ENCODE peak calls at places on chromosomes 13 and 19, in five cellular contexts. One of them, this sample, is unnamed.

GRCh38 chr19:6088677-6089063 is 21.6 kb downstream of the RFX2 start:
- DNase-seq in stimulated activated CD4-positive, alpha-beta T cell treated with anti-CD3 and anti-CD28 coated beads, Interleukin-1b, Interleukin-23, amount 100 ng/mL, for 24 hours: no peak
- DNase-seq in hippocampal formation: no peak
- DNase-seq in EH: peak; percentile 58
- DNase-seq in iPS-NIHi11: no peak
- DNase-seq in this sample: no peak

GRCh38 chr19:3409346-3410064 is 43.1 kb downstream of the NFIC start:
- DNase-seq in EH: no peak
- DNase-seq in hippocampal formation: no peak
- DNase-seq in iPS-NIHi11: no peak
- DNase-seq in stimulated activated CD4-positive, alpha-beta T cell treated with anti-CD3 and anti-CD28 coated beads, Interleukin-1b, Interleukin-23, amount 100 ng/mL, for 24 hours: no peak
- DNase-seq in this sample: no peak

GRCh38 chr13:20118268-20119140 is 42.3 kb downstream of the GJA3 start:
- DNase-seq in hippocampal formation: no peak
- DNase-seq in iPS-NIHi11: peak; percentile 63
- DNase-seq in stimulated activated CD4-positive, alpha-beta T cell treated with anti-CD3 and anti-CD28 coated beads, Interleukin-1b, Interleukin-23, amount 100 ng/mL, for 24 hours: no peak
- DNase-seq in EH: peak; percentile 65
- DNase-seq in this sample: peak; percentile 82

GRCh38 chr13:73040968-73041580 is 17.7 kb upstream of the KLF5 start:
- DNase-seq in hippocampal formation: no peak
- DNase-seq in iPS-NIHi11: no peak
- DNase-seq in EH: no peak
- DNase-seq in stimulated activated CD4-positive, alpha-beta T cell treated with anti-CD3 and anti-CD28 coated beads, Interleukin-1b, Interleukin-23, amount 100 ng/mL, for 24 hours: no peak
- DNase-seq in this sample: no peak

GRCh38 chr13:46749951-46750350 is 47.0 kb downstream of the ESD start:
- DNase-seq in EH: peak; percentile 73
- DNase-seq in stimulated activated CD4-positive, alpha-beta T cell treated with anti-CD3 and anti-CD28 coated beads, Interleukin-1b, Interleukin-23, amount 100 ng/mL, for 24 hours: no peak
- DNase-seq in hippocampal formation: no peak
- DNase-seq in iPS-NIHi11: no peak
- DNase-seq in this sample: no peak

GRCh38 chr19:7871280-7871529 is 3.0 kb downstream of the PRR36 start:
- DNase-seq in stimulated activated CD4-positive, alpha-beta T cell treated with anti-CD3 and anti-CD28 coated beads, Interleukin-1b, Interleukin-23, amount 100 ng/mL, for 24 hours: no peak
- DNase-seq in EH: no peak
- DNase-seq in hippocampal formation: no peak
- DNase-seq in iPS-NIHi11: no peak
- DNase-seq in this sample: no peak

GRCh38 chr19:49216076-49216475 is 58.5 kb downstream of the TRPM4 start:
- DNase-seq in stimulated activated CD4-positive, alpha-beta T cell treated with anti-CD3 and anti-CD28 coated beads, Interleukin-1b, Interleukin-23, amount 100 ng/mL, for 24 hours: no peak
- DNase-seq in hippocampal formation: no peak
- DNase-seq in EH: peak; percentile 45
- DNase-seq in iPS-NIHi11: no peak
- DNase-seq in this sample: no peak

GRCh38 chr19:33397536-33398360 is 24.2 kb downstream of the CEBPG start:
- DNase-seq in stimulated activated CD4-positive, alpha-beta T cell treated with anti-CD3 and anti-CD28 coated beads, Interleukin-1b, Interleukin-23, amount 100 ng/mL, for 24 hours: no peak
- DNase-seq in hippocampal formation: no peak
- DNase-seq in iPS-NIHi11: peak; percentile 65
- DNase-seq in EH: no peak
- DNase-seq in this sample: no peak

GRCh38 chr19:13984875-13985741 is 21.0 kb downstream of the RFX1 start:
- DNase-seq in EH: no peak
- DNase-seq in stimulated activated CD4-positive, alpha-beta T cell treated with anti-CD3 and anti-CD28 coated beads, Interleukin-1b, Interleukin-23, amount 100 ng/mL, for 24 hours: no peak
- DNase-seq in iPS-NIHi11: no peak
- DNase-seq in hippocampal formation: no peak
- DNase-seq in this sample: no peak

GRCh38 chr13:61247149-61247936 is 168.3 kb downstream of the PCDH20 start:
- DNase-seq in iPS-NIHi11: peak; percentile 17
- DNase-seq in hippocampal formation: no peak
- DNase-seq in stimulated activated CD4-positive, alpha-beta T cell treated with anti-CD3 and anti-CD28 coated beads, Interleukin-1b, Interleukin-23, amount 100 ng/mL, for 24 hours: no peak
- DNase-seq in EH: no peak
- DNase-seq in this sample: no peak

GRCh38 chr13:113954046-113954841 is 19.6 kb downstream of the C13orf46 start:
- DNase-seq in iPS-NIHi11: no peak
- DNase-seq in EH: no peak
- DNase-seq in stimulated activated CD4-positive, alpha-beta T cell treated with anti-CD3 and anti-CD28 coated beads, Interleukin-1b, Interleukin-23, amount 100 ng/mL, for 24 hours: no peak
- DNase-seq in hippocampal formation: no peak
- DNase-seq in this sample: no peak

GRCh38 chr19:52897149-52897935 is at the start of gene ZNF320:
- DNase-seq in iPS-NIHi11: peak; percentile 99
- DNase-seq in hippocampal formation: peak; percentile 90
- DNase-seq in stimulated activated CD4-positive, alpha-beta T cell treated with anti-CD3 and anti-CD28 coated beads, Interleukin-1b, Interleukin-23, amount 100 ng/mL, for 24 hours: peak; percentile 78
- DNase-seq in EH: peak; percentile 93
- DNase-seq in this sample: peak; percentile 85

GRCh38 chr19:50315773-50316448 is 13.3 kb downstream of the KCNC3 start:
- DNase-seq in hippocampal formation: peak; percentile 13
- DNase-seq in EH: peak; percentile 2
- DNase-seq in stimulated activated CD4-positive, alpha-beta T cell treated with anti-CD3 and anti-CD28 coated beads, Interleukin-1b, Interleukin-23, amount 100 ng/mL, for 24 hours: no peak
- DNase-seq in iPS-NIHi11: peak; percentile 41
- DNase-seq in this sample: no peak

GRCh38 chr19:54478677-54479266 is 5.7 kb upstream of the CDC42EP5 start:
- DNase-seq in iPS-NIHi11: peak; percentile 65
- DNase-seq in stimulated activated CD4-positive, alpha-beta T cell treated with anti-CD3 and anti-CD28 coated beads, Interleukin-1b, Interleukin-23, amount 100 ng/mL, for 24 hours: no peak
- DNase-seq in EH: peak; percentile 52
- DNase-seq in hippocampal formation: no peak
- DNase-seq in this sample: no peak

GRCh38 chr19:12983561-12984142 is 11.6 kb upstream of the NFIX start:
- DNase-seq in hippocampal formation: no peak
- DNase-seq in EH: peak; percentile 73
- DNase-seq in stimulated activated CD4-positive, alpha-beta T cell treated with anti-CD3 and anti-CD28 coated beads, Interleukin-1b, Interleukin-23, amount 100 ng/mL, for 24 hours: peak; percentile 70
- DNase-seq in iPS-NIHi11: peak; percentile 95
- DNase-seq in this sample: peak; percentile 95

GRCh38 chr19:7230826-7231225 is 63.4 kb downstream of the INSR start:
- DNase-seq in EH: no peak
- DNase-seq in iPS-NIHi11: no peak
- DNase-seq in stimulated activated CD4-positive, alpha-beta T cell treated with anti-CD3 and anti-CD28 coated beads, Interleukin-1b, Interleukin-23, amount 100 ng/mL, for 24 hours: no peak
- DNase-seq in hippocampal formation: no peak
- DNase-seq in this sample: no peak

GRCh38 chr19:54216869-54217268 is 5.9 kb downstream of the LILRB3 start:
- DNase-seq in stimulated activated CD4-positive, alpha-beta T cell treated with anti-CD3 and anti-CD28 coated beads, Interleukin-1b, Interleukin-23, amount 100 ng/mL, for 24 hours: no peak
- DNase-seq in EH: no peak
- DNase-seq in iPS-NIHi11: no peak
- DNase-seq in hippocampal formation: no peak
- DNase-seq in this sample: no peak

GRCh38 chr13:49066856-49067255 is 91.1 kb downstream of the FNDC3A start:
- DNase-seq in iPS-NIHi11: no peak
- DNase-seq in EH: no peak
- DNase-seq in hippocampal formation: no peak
- DNase-seq in stimulated activated CD4-positive, alpha-beta T cell treated with anti-CD3 and anti-CD28 coated beads, Interleukin-1b, Interleukin-23, amount 100 ng/mL, for 24 hours: no peak
- DNase-seq in this sample: no peak

GRCh38 chr13:50080158-50080855 is 65.1 kb downstream of the KCNRG start:
- DNase-seq in hippocampal formation: no peak
- DNase-seq in EH: peak; percentile 66
- DNase-seq in iPS-NIHi11: no peak
- DNase-seq in stimulated activated CD4-positive, alpha-beta T cell treated with anti-CD3 and anti-CD28 coated beads, Interleukin-1b, Interleukin-23, amount 100 ng/mL, for 24 hours: no peak
- DNase-seq in this sample: no peak

GRCh38 chr19:6731822-6732221 is 5.6 kb downstream of the GPR108 start:
- DNase-seq in hippocampal formation: no peak
- DNase-seq in EH: no peak
- DNase-seq in iPS-NIHi11: no peak
- DNase-seq in stimulated activated CD4-positive, alpha-beta T cell treated with anti-CD3 and anti-CD28 coated beads, Interleukin-1b, Interleukin-23, amount 100 ng/mL, for 24 hours: no peak
- DNase-seq in this sample: no peak

GRCh38 chr13:41568143-41568989 is 111.0 kb downstream of the RGCC start:
- DNase-seq in EH: no peak
- DNase-seq in iPS-NIHi11: no peak
- DNase-seq in hippocampal formation: peak; percentile 57
- DNase-seq in stimulated activated CD4-positive, alpha-beta T cell treated with anti-CD3 and anti-CD28 coated beads, Interleukin-1b, Interleukin-23, amount 100 ng/mL, for 24 hours: no peak
- DNase-seq in this sample: no peak

GRCh38 chr19:6216996-6217751 is 62.6 kb downstream of the MLLT1 start:
- DNase-seq in EH: no peak
- DNase-seq in stimulated activated CD4-positive, alpha-beta T cell treated with anti-CD3 and anti-CD28 coated beads, Interleukin-1b, Interleukin-23, amount 100 ng/mL, for 24 hours: no peak
- DNase-seq in iPS-NIHi11: peak; percentile 86
- DNase-seq in hippocampal formation: peak; percentile 27
- DNase-seq in this sample: peak; percentile 78

GRCh38 chr19:56405062-56405461 is 930 bp downstream of the ZNF583 start:
- DNase-seq in EH: no peak
- DNase-seq in stimulated activated CD4-positive, alpha-beta T cell treated with anti-CD3 and anti-CD28 coated beads, Interleukin-1b, Interleukin-23, amount 100 ng/mL, for 24 hours: no peak
- DNase-seq in iPS-NIHi11: no peak
- DNase-seq in hippocampal formation: no peak
- DNase-seq in this sample: no peak

GRCh38 chr19:1102407-1103106 is 1.2 kb upstream of the GPX4 start:
- DNase-seq in stimulated activated CD4-positive, alpha-beta T cell treated with anti-CD3 and anti-CD28 coated beads, Interleukin-1b, Interleukin-23, amount 100 ng/mL, for 24 hours: no peak
- DNase-seq in hippocampal formation: no peak
- DNase-seq in EH: peak; percentile 100
- DNase-seq in iPS-NIHi11: no peak
- DNase-seq in this sample: no peak

GRCh38 chr19:19606021-19606420 is 12.5 kb downstream of the PBX4 start:
- DNase-seq in stimulated activated CD4-positive, alpha-beta T cell treated with anti-CD3 and anti-CD28 coated beads, Interleukin-1b, Interleukin-23, amount 100 ng/mL, for 24 hours: no peak
- DNase-seq in EH: no peak
- DNase-seq in iPS-NIHi11: no peak
- DNase-seq in hippocampal formation: no peak
- DNase-seq in this sample: no peak

GRCh38 chr13:45004096-45004495 is 14.8 kb downstream of the GPALPP1 start:
- DNase-seq in iPS-NIHi11: no peak
- DNase-seq in hippocampal formation: no peak
- DNase-seq in EH: no peak
- DNase-seq in stimulated activated CD4-positive, alpha-beta T cell treated with anti-CD3 and anti-CD28 coated beads, Interleukin-1b, Interleukin-23, amount 100 ng/mL, for 24 hours: no peak
- DNase-seq in this sample: no peak

GRCh38 chr19:2711175-2711936 is 8.9 kb upstream of the GNG7 start:
- DNase-seq in stimulated activated CD4-positive, alpha-beta T cell treated with anti-CD3 and anti-CD28 coated beads, Interleukin-1b, Interleukin-23, amount 100 ng/mL, for 24 hours: no peak
- DNase-seq in iPS-NIHi11: no peak
- DNase-seq in EH: peak; percentile 60
- DNase-seq in hippocampal formation: no peak
- DNase-seq in this sample: no peak

GRCh38 chr13:74562381-74562780 is 428.2 kb upstream of the KLF12 start:
- DNase-seq in EH: no peak
- DNase-seq in stimulated activated CD4-positive, alpha-beta T cell treated with anti-CD3 and anti-CD28 coated beads, Interleukin-1b, Interleukin-23, amount 100 ng/mL, for 24 hours: no peak
- DNase-seq in hippocampal formation: no peak
- DNase-seq in iPS-NIHi11: no peak
- DNase-seq in this sample: no peak

GRCh38 chr13:96003304-96003703 is 49.9 kb downstream of the UGGT2 start:
- DNase-seq in stimulated activated CD4-positive, alpha-beta T cell treated with anti-CD3 and anti-CD28 coated beads, Interleukin-1b, Interleukin-23, amount 100 ng/mL, for 24 hours: no peak
- DNase-seq in iPS-NIHi11: no peak
- DNase-seq in EH: peak; percentile 15
- DNase-seq in hippocampal formation: no peak
- DNase-seq in this sample: no peak

GRCh38 chr13:51071493-51071892 is 39.6 kb downstream of the C13orf42 start:
- DNase-seq in hippocampal formation: no peak
- DNase-seq in EH: no peak
- DNase-seq in iPS-NIHi11: no peak
- DNase-seq in stimulated activated CD4-positive, alpha-beta T cell treated with anti-CD3 and anti-CD28 coated beads, Interleukin-1b, Interleukin-23, amount 100 ng/mL, for 24 hours: no peak
- DNase-seq in this sample: no peak

GRCh38 chr19:45444318-45445041 is 20.8 kb upstream of the ERCC1 start:
- DNase-seq in hippocampal formation: peak; percentile 77
- DNase-seq in EH: peak; percentile 86
- DNase-seq in stimulated activated CD4-positive, alpha-beta T cell treated with anti-CD3 and anti-CD28 coated beads, Interleukin-1b, Interleukin-23, amount 100 ng/mL, for 24 hours: peak; percentile 53
- DNase-seq in iPS-NIHi11: peak; percentile 88
- DNase-seq in this sample: peak; percentile 93